ENCODE peak calls at places on chromosomes 3 and 15, in nine cellular contexts. H is HL-60, Y is heart right ventricle, G is uterus, K is thoracic aorta, T is NB4, N is choroid plexus epithelial cell, B is neural progenitor cell, U is kidney epithelial cell. O is an unnamed sample.

GRCh38 chr3:89851974-89852621 is 744.7 kb downstream of the EPHA3 start:
- DNase-seq in H (peak), Y (peak), G (no peak), K (no peak), T (peak), N (peak), B (peak), U (no peak), O (peak)

GRCh38 chr3:136330900-136331299 is 80.8 kb downstream of the PCCB start:
- DNase-seq in H (no peak), Y (no peak), G (no peak), K (no peak), T (no peak), N (no peak), B (no peak), U (no peak), O (no peak)

GRCh38 chr3:23494967-23495366 is 291.8 kb downstream of the UBE2E2 start:
- DNase-seq in H (no peak), Y (no peak), G (no peak), K (no peak), T (no peak), N (no peak), B (no peak), U (no peak), O (no peak)

GRCh38 chr15:84658788-84659411 is 901 bp upstream of the NMB start:
- DNase-seq in H (no peak), Y (no peak), G (no peak), K (no peak), T (no peak), N (no peak), B (no peak), U (no peak), O (no peak)

GRCh38 chr3:29978036-29978435 is 628.4 kb upstream of the TGFBR2 start:
- DNase-seq in H (no peak), Y (no peak), G (no peak), K (no peak), T (no peak), N (no peak), B (no peak), U (no peak), O (no peak)

GRCh38 chr3:120324185-120324584 is 25.0 kb downstream of the LRRC58 start:
- DNase-seq in H (no peak), Y (no peak), G (no peak), K (no peak), T (no peak), N (peak), B (no peak), U (no peak), O (no peak)

GRCh38 chr15:47541587-47541986 is 175.7 kb upstream of the SEMA6D start:
- DNase-seq in H (no peak), Y (no peak), G (no peak), K (no peak), T (no peak), N (no peak), B (no peak), U (no peak), O (no peak)

GRCh38 chr3:49462222-49462621 is 7.8 kb upstream of the DAG1 start:
- DNase-seq in H (no peak), Y (no peak), G (no peak), K (no peak), T (no peak), N (no peak), B (no peak), U (no peak), O (no peak)

GRCh38 chr3:158295771-158296170 is 185.9 kb downstream of the RSRC1 start:
- DNase-seq in H (no peak), Y (no peak), G (no peak), K (no peak), T (no peak), N (no peak), B (no peak), U (no peak), O (no peak)

GRCh38 chr3:51436998-51437639 is 46.0 kb downstream of the RBM15B start:
- DNase-seq in H (no peak), Y (no peak), G (no peak), K (no peak), T (no peak), N (no peak), B (no peak), U (no peak), O (no peak)

GRCh38 chr3:5276953-5277352 is 89.4 kb downstream of the EDEM1 start:
- DNase-seq in H (no peak), Y (no peak), G (no peak), K (no peak), T (no peak), N (no peak), B (no peak), U (no peak), O (no peak)

GRCh38 chr15:65638107-65638506 is 16.4 kb downstream of the SLC24A1 start:
- DNase-seq in H (no peak), Y (no peak), G (no peak), K (no peak), T (no peak), N (no peak), B (no peak), U (no peak), O (no peak)

GRCh38 chr3:43345246-43345645 is 58.9 kb downstream of the SNRK start:
- DNase-seq in H (no peak), Y (no peak), G (no peak), K (no peak), T (no peak), N (no peak), B (no peak), U (no peak), O (no peak)

GRCh38 chr3:12658593-12659058 is 5.3 kb downstream of the RAF1 start:
- DNase-seq in H (no peak), Y (no peak), G (no peak), K (no peak), T (no peak), N (peak), B (no peak), U (no peak), O (no peak)

GRCh38 chr3:60125686-60126085 is 1075.9 kb upstream of the CFAP20DC start:
- DNase-seq in H (no peak), Y (no peak), G (no peak), K (no peak), T (no peak), N (no peak), B (no peak), U (no peak), O (no peak)

GRCh38 chr3:71185733-71186455 is 397.6 kb downstream of the FOXP1 start:
- DNase-seq in H (no peak), Y (no peak), G (no peak), K (no peak), T (no peak), N (peak), B (no peak), U (no peak), O (no peak)

GRCh38 chr3:183555541-183556081 is at the start of gene KLHL6:
- DNase-seq in H (peak), Y (peak), G (no peak), K (no peak), T (peak), N (no peak), B (no peak), U (no peak), O (peak)

GRCh38 chr3:66253790-66254620 is 33.2 kb downstream of the SLC25A26 start:
- DNase-seq in H (no peak), Y (no peak), G (no peak), K (no peak), T (peak), N (peak), B (peak), U (no peak), O (no peak)

GRCh38 chr15:42832577-42832976 is 88.0 kb downstream of the TTBK2 start:
- DNase-seq in H (no peak), Y (no peak), G (no peak), K (no peak), T (no peak), N (peak), B (no peak), U (peak), O (no peak)

GRCh38 chr3:100796556-100796955 is 87.3 kb downstream of the TFG start:
- DNase-seq in H (no peak), Y (no peak), G (no peak), K (no peak), T (peak), N (peak), B (peak), U (no peak), O (no peak)

GRCh38 chr3:121883507-121883906 is 10.7 kb upstream of the SLC15A2 start:
- DNase-seq in H (no peak), Y (no peak), G (no peak), K (no peak), T (peak), N (peak), B (peak), U (no peak), O (peak)

GRCh38 chr3:535566-536416 is 339.2 kb downstream of the CHL1 start:
- DNase-seq in H (no peak), Y (peak), G (no peak), K (no peak), T (no peak), N (peak), B (peak), U (no peak), O (peak)

GRCh38 chr15:83871808-83872559 is 218.1 kb downstream of the ADAMTSL3 start:
- DNase-seq in H (no peak), Y (no peak), G (no peak), K (no peak), T (peak), N (peak), B (no peak), U (no peak), O (no peak)

GRCh38 chr15:70078578-70079417 is 18.9 kb downstream of the TLE3 start:
- DNase-seq in H (no peak), Y (no peak), G (no peak), K (no peak), T (no peak), N (no peak), B (no peak), U (no peak), O (peak)

GRCh38 chr3:127141921-127142730 is 50.8 kb upstream of the PRR23E start:
- DNase-seq in H (no peak), Y (no peak), G (no peak), K (no peak), T (no peak), N (no peak), B (no peak), U (no peak), O (peak)

GRCh38 chr3:120795017-120795648 is 52.6 kb downstream of the GTF2E1 start:
- DNase-seq in H (peak), Y (peak), G (peak), K (peak), T (peak), N (peak), B (peak), U (peak), O (peak)

GRCh38 chr3:174191380-174191779 is 667.8 kb upstream of the NAALADL2 start:
- DNase-seq in H (no peak), Y (no peak), G (no peak), K (no peak), T (no peak), N (no peak), B (no peak), U (no peak), O (no peak)

GRCh38 chr15:51625236-51625635 is 2.7 kb upstream of the DMXL2 start:
- DNase-seq in H (no peak), Y (no peak), G (no peak), K (no peak), T (no peak), N (no peak), B (no peak), U (no peak), O (no peak)
- TF ChIP-seq CTCF in H (no peak), Y (no peak), G (no peak), K (no peak), T (no peak), N (no peak), B (no peak), U (no peak), O (no peak)

DNA sequence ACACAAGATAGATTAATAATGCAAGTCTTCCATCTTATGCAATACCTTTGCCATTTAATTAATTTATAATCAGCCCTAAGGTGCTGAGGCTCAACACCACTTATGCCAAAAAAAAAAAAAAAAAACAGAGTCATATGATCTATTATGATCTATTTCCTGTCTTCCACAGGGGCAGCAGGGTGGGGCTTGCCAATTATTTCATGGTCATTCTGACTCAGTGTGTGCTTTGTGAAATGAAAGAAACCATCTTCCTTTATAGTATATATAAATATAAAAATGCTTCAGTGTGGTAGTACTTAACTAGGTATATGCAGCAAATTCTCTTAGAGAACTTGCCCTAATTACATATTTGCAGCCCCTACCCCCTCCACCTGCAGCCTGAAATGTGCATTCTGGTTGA is 7.2 kb upstream of the RARB start:
- DNase-seq in H (no peak), Y (no peak), G (no peak), K (no peak), T (no peak), N (no peak), B (no peak), U (no peak), O (no peak)
- H3K4me3 ChIP-seq in H (no peak), Y (no peak), G (no peak), K (no peak), T (no peak), N (no peak), B (no peak), U (no peak), O (no peak)

GRCh38 chr3:99548674-99549073 is 89.7 kb upstream of the COL8A1 start:
- DNase-seq in H (no peak), Y (no peak), G (no peak), K (no peak), T (no peak), N (no peak), B (no peak), U (no peak), O (no peak)

GRCh38 chr3:99545941-99546580 is 92.3 kb upstream of the COL8A1 start:
- DNase-seq in H (no peak), Y (no peak), G (no peak), K (no peak), T (no peak), N (peak), B (no peak), U (no peak), O (no peak)

GRCh38 chr3:99549220-99549619 is 89.2 kb upstream of the COL8A1 start:
- DNase-seq in H (no peak), Y (no peak), G (no peak), K (no peak), T (no peak), N (no peak), B (no peak), U (no peak), O (no peak)

GRCh38 chr3:99549918-99550603 is 88.3 kb upstream of the COL8A1 start:
- DNase-seq in H (no peak), Y (no peak), G (no peak), K (no peak), T (no peak), N (peak), B (no peak), U (no peak), O (no peak)

DNA sequence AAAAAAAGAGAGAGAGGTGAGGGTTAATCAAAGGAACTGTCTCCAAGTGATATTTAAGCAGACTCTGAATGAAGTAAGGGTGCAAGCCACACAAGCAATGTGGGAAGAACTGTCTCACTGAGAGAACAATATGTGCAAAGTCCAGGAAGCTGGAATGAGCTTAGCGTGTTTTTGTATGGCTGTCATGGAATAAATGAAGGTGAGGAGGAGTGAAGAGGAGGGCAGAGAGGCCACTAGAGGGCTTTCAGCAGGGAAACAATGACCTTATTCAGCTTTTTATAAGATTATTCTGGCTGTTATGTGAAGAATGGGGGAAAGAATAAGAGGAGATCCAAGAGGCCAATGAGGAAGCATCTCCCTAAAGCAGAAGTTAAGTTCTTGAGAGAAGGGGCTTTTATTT is 86.9 kb upstream of the COL8A1 start:
- DNase-seq in H (no peak), Y (no peak), G (no peak), K (no peak), T (peak), N (no peak), B (peak), U (no peak), O (no peak)
- TF ChIP-seq CTCF in H (no peak), Y (no peak), G (no peak), K (no peak), T (no peak), N (peak), B (peak), U (peak), O (no peak)

GRCh38 chr3:130635978-130636377 is 110.7 kb downstream of the PIK3R4 start:
- DNase-seq in H (no peak), Y (no peak), G (no peak), K (no peak), T (no peak), N (no peak), B (no peak), U (no peak), O (no peak)
- H3K4me3 ChIP-seq in H (no peak), Y (no peak), G (no peak), K (no peak), T (no peak), N (no peak), B (no peak), U (no peak), O (no peak)

GRCh38 chr15:52759969-52760368 is 30.2 kb downstream of the ONECUT1 start:
- DNase-seq in H (no peak), Y (no peak), G (no peak), K (no peak), T (no peak), N (no peak), B (no peak), U (no peak), O (no peak)

GRCh38 chr15:52764731-52765130 is 25.4 kb downstream of the ONECUT1 start:
- DNase-seq in H (no peak), Y (no peak), G (no peak), K (no peak), T (no peak), N (no peak), B (no peak), U (no peak), O (no peak)

GRCh38 chr15:52760562-52760961 is 29.6 kb downstream of the ONECUT1 start:
- DNase-seq in H (no peak), Y (no peak), G (no peak), K (no peak), T (no peak), N (no peak), B (no peak), U (no peak), O (no peak)

GRCh38 chr15:52762621-52763020 is 27.5 kb downstream of the ONECUT1 start:
- DNase-seq in H (no peak), Y (no peak), G (no peak), K (no peak), T (no peak), N (no peak), B (no peak), U (no peak), O (no peak)

GRCh38 chr15:52765779-52766178 is 24.4 kb downstream of the ONECUT1 start:
- DNase-seq in H (no peak), Y (no peak), G (no peak), K (no peak), T (no peak), N (peak), B (peak), U (no peak), O (no peak)
- TF ChIP-seq CTCF in H (no peak), Y (no peak), G (no peak), K (no peak), T (peak), N (peak), B (peak), U (peak), O (no peak)

GRCh38 chr3:11509175-11510000 is 134.3 kb downstream of the VGLL4 start:
- DNase-seq in H (no peak), Y (peak), G (peak), K (peak), T (no peak), N (peak), B (peak), U (peak), O (peak)
- H3K4me3 ChIP-seq in H (no peak), Y (no peak), G (no peak), K (peak), T (no peak), N (no peak), B (no peak), U (no peak), O (no peak)